ENCODE peak calls at places on chromosomes 2 and 18, in four cellular contexts. One of them, this sample, is unnamed.

GRCh38 chr18:26697186-26697585 is 148.8 kb upstream of the KCTD1 start:
- DNase-seq in cardiac fibroblast: no peak
- DNase-seq in GM23248: no peak
- DNase-seq in Panc1: no peak
- DNase-seq in this sample: no peak

GRCh38 chr2:40488927-40489677 is 37.2 kb upstream of the SLC8A1 start:
- DNase-seq in cardiac fibroblast: peak
- DNase-seq in Panc1: no peak
- DNase-seq in GM23248: peak
- DNase-seq in this sample: peak

GRCh38 chr2:43898134-43898957 is 59.6 kb downstream of the ABCG8 start:
- DNase-seq in GM23248: no peak
- DNase-seq in Panc1: no peak
- DNase-seq in cardiac fibroblast: peak
- DNase-seq in this sample: no peak

GRCh38 chr2:1478311-1479305 is 65.3 kb downstream of the TPO start:
- DNase-seq in Panc1: no peak
- DNase-seq in cardiac fibroblast: no peak
- DNase-seq in GM23248: no peak
- DNase-seq in this sample: no peak

GRCh38 chr2:105090091-105090490 is 52.2 kb downstream of the MRPS9 start:
- DNase-seq in cardiac fibroblast: no peak
- DNase-seq in Panc1: no peak
- DNase-seq in GM23248: no peak
- DNase-seq in this sample: no peak

GRCh38 chr2:174337337-174338154 is 2.8 kb downstream of the SP9 start:
- DNase-seq in GM23248: no peak
- DNase-seq in Panc1: no peak
- DNase-seq in cardiac fibroblast: no peak
- DNase-seq in this sample: peak

GRCh38 chr2:31980674-31981356 is 30.0 kb downstream of the MEMO1 start:
- DNase-seq in GM23248: peak
- DNase-seq in Panc1: peak
- DNase-seq in cardiac fibroblast: peak
- DNase-seq in this sample: peak

GRCh38 chr2:189522435-189523151 is 58.0 kb downstream of the SLC40A1 start:
- DNase-seq in GM23248: no peak
- DNase-seq in cardiac fibroblast: peak
- DNase-seq in Panc1: no peak
- DNase-seq in this sample: no peak

GRCh38 chr2:69581774-69582581 is 61.6 kb downstream of the AAK1 start:
- DNase-seq in GM23248: peak
- DNase-seq in Panc1: no peak
- DNase-seq in cardiac fibroblast: peak
- DNase-seq in this sample: peak

GRCh38 chr2:108623616-108624015 is 89.3 kb downstream of the LIMS1 start:
- DNase-seq in Panc1: no peak
- DNase-seq in cardiac fibroblast: peak
- DNase-seq in GM23248: peak
- DNase-seq in this sample: no peak

GRCh38 chr2:108620656-108621055 is 86.4 kb downstream of the LIMS1 start:
- DNase-seq in Panc1: no peak
- DNase-seq in GM23248: no peak
- DNase-seq in cardiac fibroblast: no peak
- DNase-seq in this sample: no peak

GRCh38 chr2:108619916-108620620 is 85.8 kb downstream of the LIMS1 start:
- DNase-seq in Panc1: no peak
- DNase-seq in GM23248: no peak
- DNase-seq in cardiac fibroblast: no peak
- DNase-seq in this sample: no peak

GRCh38 chr2:108621087-108621559 is 86.9 kb downstream of the LIMS1 start:
- DNase-seq in Panc1: no peak
- DNase-seq in cardiac fibroblast: no peak
- DNase-seq in GM23248: peak
- DNase-seq in this sample: no peak

GRCh38 chr2:108621689-108622681 is 87.7 kb downstream of the LIMS1 start:
- DNase-seq in cardiac fibroblast: no peak
- DNase-seq in GM23248: no peak
- DNase-seq in Panc1: no peak
- DNase-seq in this sample: no peak
- H3K4me3 ChIP-seq in cardiac fibroblast: no peak
- H3K4me3 ChIP-seq in GM23248: no peak
- H3K4me3 ChIP-seq in Panc1: peak
- H3K4me3 ChIP-seq in this sample: no peak

GRCh38 chr2:169572821-169573159 is 875 bp downstream of the FASTKD1 start:
- DNase-seq in Panc1: no peak
- DNase-seq in GM23248: no peak
- DNase-seq in cardiac fibroblast: no peak
- DNase-seq in this sample: no peak

GRCh38 chr2:169569948-169570347 is 3.7 kb downstream of the FASTKD1 start:
- DNase-seq in cardiac fibroblast: no peak
- DNase-seq in GM23248: no peak
- DNase-seq in Panc1: no peak
- DNase-seq in this sample: no peak

GRCh38 chr2:169572189-169572588 is 1.5 kb downstream of the FASTKD1 start:
- DNase-seq in cardiac fibroblast: no peak
- DNase-seq in Panc1: no peak
- DNase-seq in GM23248: no peak
- DNase-seq in this sample: no peak

GRCh38 chr2:169573160-169573973 is at the start of gene FASTKD1:
- DNase-seq in cardiac fibroblast: peak
- DNase-seq in Panc1: peak
- DNase-seq in GM23248: peak
- DNase-seq in this sample: peak

DNA sequence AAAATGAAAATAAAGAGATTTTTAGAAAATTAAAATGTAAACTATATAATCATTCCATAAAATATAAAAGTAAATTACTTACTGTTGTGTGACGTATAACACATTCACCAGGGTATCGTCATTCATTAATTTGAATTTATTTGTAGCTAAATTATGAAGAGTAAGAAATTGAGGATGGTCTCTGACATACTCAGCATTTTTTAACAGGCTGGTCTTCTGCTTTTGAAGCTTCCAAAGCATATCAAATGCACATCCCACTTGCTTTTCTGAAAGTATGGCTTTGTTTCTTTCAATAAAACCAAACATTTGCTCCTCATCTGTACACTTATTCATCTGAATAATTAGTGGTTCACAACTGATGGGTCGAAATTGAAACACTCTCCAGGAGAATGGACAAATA is 2.1 kb downstream of the FASTKD1 start:
- DNase-seq in Panc1: no peak
- DNase-seq in GM23248: no peak
- DNase-seq in cardiac fibroblast: no peak
- DNase-seq in this sample: no peak
- H3K4me3 ChIP-seq in Panc1: no peak
- H3K4me3 ChIP-seq in GM23248: no peak
- H3K4me3 ChIP-seq in cardiac fibroblast: no peak
- H3K4me3 ChIP-seq in this sample: no peak

GRCh38 chr2:207929923-207930322 is 95.4 kb downstream of the PLEKHM3 start:
- DNase-seq in GM23248: no peak
- DNase-seq in Panc1: no peak
- DNase-seq in cardiac fibroblast: no peak
- DNase-seq in this sample: no peak
- H3K4me3 ChIP-seq in GM23248: no peak
- H3K4me3 ChIP-seq in Panc1: no peak
- H3K4me3 ChIP-seq in cardiac fibroblast: no peak
- H3K4me3 ChIP-seq in this sample: no peak

DNA sequence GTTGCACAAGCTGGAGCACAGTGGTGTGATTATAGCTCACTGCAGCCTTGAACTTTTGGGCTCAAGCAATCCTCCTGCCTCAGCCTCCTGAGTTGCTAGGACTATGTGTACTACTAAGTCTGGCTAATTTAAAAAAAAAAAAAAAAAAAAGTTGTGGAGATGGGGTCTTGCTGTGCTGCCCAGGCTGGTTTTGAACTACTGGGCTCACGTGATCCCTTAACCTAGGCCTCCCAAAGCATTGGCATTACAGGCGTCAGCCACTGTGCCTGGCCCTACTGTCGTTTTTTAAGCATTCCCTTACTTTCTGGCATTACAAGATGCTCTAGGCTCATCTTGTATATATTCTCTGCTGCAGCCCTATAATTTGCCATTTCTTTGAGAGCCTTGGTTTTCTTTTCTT is 88.3 kb downstream of the RAPH1 start:
- DNase-seq in Panc1: no peak
- DNase-seq in GM23248: no peak
- DNase-seq in cardiac fibroblast: no peak
- DNase-seq in this sample: no peak
- H3K4me3 ChIP-seq in Panc1: no peak
- H3K4me3 ChIP-seq in GM23248: no peak
- H3K4me3 ChIP-seq in cardiac fibroblast: no peak
- H3K4me3 ChIP-seq in this sample: no peak

GRCh38 chr2:136130045-136130444 is 12.1 kb upstream of the CXCR4 start:
- DNase-seq in cardiac fibroblast: no peak
- DNase-seq in Panc1: no peak
- DNase-seq in GM23248: no peak
- DNase-seq in this sample: no peak
- H3K4me3 ChIP-seq in cardiac fibroblast: no peak
- H3K4me3 ChIP-seq in Panc1: no peak
- H3K4me3 ChIP-seq in GM23248: no peak
- H3K4me3 ChIP-seq in this sample: no peak

This sample was measured in foreskin fibroblast.